ENCODE peak calls at places on chromosomes 13 and 19, in nine cellular contexts. C is psoas muscle; W is CD8-positive, alpha-beta T cell; J is esophagus squamous epithelium; L is stomach; X is kidney; T is breast epithelium; K is thyroid gland; H is IMR-90. V is an unnamed sample.
A peak's percentile ranks its signal among the peaks of the same experiment; 100 is the strongest.

GRCh38 chr19:52351512-52351911 is 15.5 kb downstream of the ZNF610 start:
- DNase-seq in K (peak; percentile 4), H (no peak), T (no peak), L (no peak), J (no peak), C (no peak), X (no peak), W (no peak), V (no peak)

GRCh38 chr13:48126944-48127814 is 32.3 kb upstream of the MED4 start:
- DNase-seq in T (no peak), W (peak; percentile 77), J (no peak), H (peak; percentile 60), X (no peak), L (peak; percentile 29), K (peak; percentile 19), C (peak; percentile 85), V (no peak)

GRCh38 chr19:32404939-32405430 is 585 bp upstream of the DPY19L3 start:
- DNase-seq in J (no peak), K (peak; percentile 71), H (peak; percentile 26), T (peak; percentile 78), X (peak; percentile 86), L (peak; percentile 69), W (no peak), C (peak; percentile 87), V (peak; percentile 88)

GRCh38 chr13:90416519-90416918 is 931.0 kb upstream of the MIR17HG start:
- DNase-seq in X (no peak), C (no peak), T (no peak), J (no peak), H (peak; percentile 43), K (peak; percentile 85), L (no peak), W (no peak), V (no peak)

GRCh38 chr13:39783051-39783450 is 127.6 kb downstream of the COG6 start:
- DNase-seq in X (no peak), J (no peak), C (no peak), K (no peak), T (no peak), L (no peak), W (no peak), H (no peak), V (no peak)

GRCh38 chr13:32409561-32410440 is 18.1 kb downstream of the N4BP2L1 start:
- DNase-seq in X (no peak), H (peak; percentile 63), T (no peak), K (peak; percentile 54), L (no peak), W (no peak), J (no peak), C (peak; percentile 77), V (no peak)

GRCh38 chr19:29944415-29945012 is 2.5 kb downstream of the URI1 start:
- DNase-seq in L (no peak), W (no peak), X (no peak), C (no peak), H (no peak), J (no peak), T (no peak), K (no peak), V (no peak)

GRCh38 chr19:54551293-54551692 is 22.3 kb upstream of the LILRA2 start:
- DNase-seq in K (no peak), C (no peak), T (no peak), X (no peak), J (no peak), L (no peak), W (no peak), H (no peak), V (no peak)

GRCh38 chr13:50892162-50892944 is 17.2 kb upstream of the RNASEH2B start:
- DNase-seq in L (no peak), J (no peak), C (no peak), K (no peak), T (no peak), W (peak; percentile 63), X (no peak), H (no peak), V (no peak)

GRCh38 chr19:5407356-5407755 is 47.9 kb upstream of the ZNRF4 start:
- DNase-seq in L (no peak), X (no peak), K (no peak), C (no peak), T (no peak), W (no peak), H (peak; percentile 17), J (no peak), V (no peak)

GRCh38 chr19:40416918-40417713 is 3.9 kb upstream of the PRX start:
- DNase-seq in W (no peak), C (peak; percentile 80), K (no peak), T (no peak), L (peak; percentile 44), H (peak; percentile 35), X (peak; percentile 86), J (no peak), V (no peak)

GRCh38 chr13:50244913-50245574 is 229.8 kb downstream of the KCNRG start:
- DNase-seq in C (no peak), X (no peak), K (no peak), H (peak; percentile 88), T (no peak), W (no peak), L (peak; percentile 36), J (no peak), V (no peak)

GRCh38 chr13:107347641-107348369 is 779.9 kb upstream of the ARGLU1 start:
- DNase-seq in H (no peak), K (no peak), J (no peak), W (no peak), L (no peak), X (no peak), C (no peak), T (no peak), V (no peak)

GRCh38 chr19:33610588-33610987 is 11.2 kb upstream of the CHST8 start:
- DNase-seq in W (no peak), X (no peak), C (no peak), J (no peak), L (no peak), H (no peak), T (no peak), K (no peak), V (no peak)

GRCh38 chr19:1691589-1692290 is 39.3 kb upstream of the TCF3 start:
- DNase-seq in K (no peak), H (no peak), X (no peak), J (no peak), C (no peak), W (no peak), T (no peak), L (no peak), V (no peak)

GRCh38 chr13:29704648-29705047 is 109.2 kb upstream of the SLC7A1 start:
- DNase-seq in K (peak; percentile 56), T (no peak), L (no peak), H (no peak), C (no peak), J (no peak), W (no peak), X (no peak), V (no peak)

GRCh38 chr13:92460479-92460878 is 766.1 kb upstream of the GPC6 start:
- DNase-seq in C (no peak), K (no peak), H (no peak), X (no peak), W (no peak), T (no peak), J (no peak), L (no peak), V (no peak)

GRCh38 chr19:5141278-5141925 is 172.5 kb downstream of the KDM4B start:
- DNase-seq in C (peak; percentile 50), X (peak; percentile 71), J (no peak), H (peak; percentile 45), L (no peak), K (no peak), W (no peak), T (no peak), V (no peak)

GRCh38 chr19:48558018-48558684 is 6.2 kb downstream of the SULT2B1 start:
- DNase-seq in X (peak; percentile 91), T (no peak), K (peak; percentile 75), H (peak; percentile 40), L (peak; percentile 80), C (no peak), J (no peak), W (no peak), V (no peak)

DNA sequence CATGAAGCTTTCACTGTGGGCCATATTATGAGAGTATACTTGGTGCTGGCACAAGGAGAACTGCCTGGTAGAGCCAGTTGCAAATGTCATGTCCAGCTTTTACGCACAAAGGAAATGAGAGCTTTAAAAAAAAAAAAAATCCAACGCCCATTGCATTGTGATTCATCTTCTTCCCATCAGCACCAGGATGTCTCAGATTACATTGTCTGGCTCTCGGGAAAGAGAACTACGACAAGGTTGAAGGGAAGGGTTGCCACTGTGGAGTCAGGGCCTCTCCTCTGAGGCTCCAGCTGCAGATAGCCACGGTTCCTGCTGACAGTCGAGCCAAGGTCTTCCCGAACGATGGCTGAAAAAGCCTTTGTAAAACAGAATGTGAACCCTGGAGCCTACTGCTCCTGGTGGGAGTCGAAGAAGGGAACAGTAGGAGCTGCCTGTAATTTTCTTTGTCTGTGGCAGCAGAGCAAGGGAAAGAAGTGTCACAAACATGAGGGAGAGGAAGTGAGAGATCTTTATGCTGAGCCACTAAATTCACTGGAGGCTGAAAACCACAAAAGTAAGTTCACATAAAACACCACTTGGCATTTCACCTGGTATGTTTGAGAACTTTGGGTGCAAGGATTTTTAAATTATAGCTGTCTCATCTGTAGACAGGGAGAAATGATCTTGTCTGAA is 704.7 kb downstream of the DIAPH3 start:
- DNase-seq in C (no peak), X (no peak), H (peak; percentile 85), L (no peak), T (no peak), W (no peak), K (no peak), J (no peak), V (no peak)
- H3K4me3 ChIP-seq in C (no peak overlapping the region), X (no peak overlapping the region), H (no peak overlapping the region), L (no peak overlapping the region), T (no peak overlapping the region), W (no peak overlapping the region), K (no peak overlapping the region), J (no peak overlapping the region), V (no peak overlapping the region)

GRCh38 chr19:3765121-3765520 is 2.6 kb downstream of the MRPL54 start:
- DNase-seq in C (no peak), X (no peak), K (no peak), L (no peak), J (no peak), W (no peak), H (no peak), T (no peak), V (no peak)
- H3K27ac ChIP-seq in C (no peak overlapping the region), X (no peak overlapping the region), K (no peak overlapping the region), L (no peak overlapping the region), J (no peak overlapping the region), W (no peak overlapping the region), H (no peak overlapping the region), T (no peak overlapping the region), V (no peak overlapping the region)

DNA sequence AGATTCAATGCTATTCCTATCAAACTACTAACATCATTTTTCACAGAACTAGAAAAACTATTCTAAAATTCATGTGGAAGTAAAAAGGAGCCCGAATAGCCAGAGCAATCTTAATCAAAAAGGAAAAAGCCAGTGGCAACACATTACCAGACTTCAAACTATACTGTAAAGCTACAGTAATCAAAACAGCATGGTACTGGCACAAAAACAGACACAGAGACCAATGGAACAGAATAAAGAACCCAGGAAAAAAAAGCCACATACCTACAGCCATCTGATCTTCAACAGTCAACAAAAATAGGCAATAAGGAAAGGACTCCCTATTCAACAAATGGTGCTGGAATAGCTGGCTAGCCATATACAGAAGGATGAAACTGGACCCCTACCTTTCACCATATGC is 10.4 kb upstream of the SOHLH2 start:
- DNase-seq in W (no peak), J (no peak), X (no peak), C (no peak), T (no peak), H (no peak), L (no peak), K (no peak), V (no peak)
- H3K4me1 ChIP-seq in W (no peaks in the 10 kb centered on the region), J (no peaks in the 10 kb centered on the region), X (no peaks in the 10 kb centered on the region), C (no peaks in the 10 kb centered on the region), T (no peaks in the 10 kb centered on the region), H (no peaks in the 10 kb centered on the region), L (no peaks in the 10 kb centered on the region), K (no peaks in the 10 kb centered on the region), V (no peaks in the 10 kb centered on the region)

GRCh38 chr19:3151563-3152430 is 16.0 kb downstream of the GNA15 start:
- DNase-seq in C (no peak), H (no peak), J (no peak), X (no peak), W (no peak), T (no peak), L (no peak), K (no peak), V (no peak)
- H3K4me3 ChIP-seq in C (no peak overlapping the region), H (no peak overlapping the region), J (no peak overlapping the region), X (no peak overlapping the region), W (no peak overlapping the region), T (no peak overlapping the region), L (no peak overlapping the region), K (no peak overlapping the region), V (no peak overlapping the region)